ENCODE peak calls at places on chromosome 14, in four cellular contexts. S is A549, G is HCT116, D is ovary. U is an unnamed sample.

GRCh38 chr14:81434230-81434629 is 34.1 kb upstream of the STON2 start:
- DNase-seq in S (no peak), G (no peak), D (no peak), U (no peak)

GRCh38 chr14:48536318-48536717 is 860.9 kb upstream of the MDGA2 start:
- DNase-seq in S (peak; percentile 1), G (peak; percentile 19), D (no peak), U (no peak)

GRCh38 chr14:20848316-20848954 is 42.8 kb upstream of the RNASE3 start:
- DNase-seq in S (peak; percentile 94), G (peak; percentile 32), D (no peak), U (no peak)

GRCh38 chr14:54148251-54148650 is 191.6 kb upstream of the BMP4 start:
- DNase-seq in S (no peak), G (no peak), D (no peak), U (no peak)

GRCh38 chr14:100790785-100791667 is 34.9 kb upstream of the MEG3 start:
- DNase-seq in S (no peak), G (no peak), D (no peak), U (peak; percentile 15)

GRCh38 chr14:74333909-74334308 is 14.4 kb upstream of the VRTN start:
- DNase-seq in S (no peak), G (no peak), D (no peak), U (no peak)

GRCh38 chr14:90999299-90999698 is 61.1 kb downstream of the RPS6KA5 start:
- DNase-seq in S (no peak), G (no peak), D (no peak), U (no peak)

GRCh38 chr14:104148433-104149277 is 10.3 kb downstream of the KIF26A start:
- DNase-seq in S (no peak), G (no peak), D (no peak), U (no peak)

GRCh38 chr14:22047105-22047504 is 373.5 kb upstream of the OR4E1 start:
- DNase-seq in S (peak; percentile 31), G (no peak), D (no peak), U (no peak)

GRCh38 chr14:79544671-79545070 is 666.6 kb downstream of the DIO2 start:
- DNase-seq in S (no peak), G (no peak), D (no peak), U (no peak)

GRCh38 chr14:79581912-79582576 is 629.3 kb downstream of the DIO2 start:
- DNase-seq in S (peak; percentile 16), G (no peak), D (no peak), U (no peak)

GRCh38 chr14:27389402-27389801 is 791.6 kb upstream of the NOVA1 start:
- DNase-seq in S (no peak), G (no peak), D (no peak), U (no peak)

GRCh38 chr14:72291908-72292688 is 359.9 kb downstream of the RGS6 start:
- DNase-seq in S (peak; percentile 35), G (peak; percentile 15), D (no peak), U (no peak)

GRCh38 chr14:48826058-48826457 is 760.1 kb downstream of the RPS29 start:
- DNase-seq in S (no peak), G (no peak), D (no peak), U (no peak)

GRCh38 chr14:73661872-73662271 is 17.1 kb downstream of the DNAL1 start:
- DNase-seq in S (no peak), G (no peak), D (no peak), U (no peak)

GRCh38 chr14:52895000-52895399 is 55.9 kb downstream of the FERMT2 start:
- DNase-seq in S (no peak), G (peak; percentile 15), D (no peak), U (no peak)

GRCh38 chr14:39431416-39432178 is 636 bp downstream of the FBXO33 start:
- DNase-seq in S (peak; percentile 37), G (peak; percentile 4), D (peak; percentile 31), U (peak; percentile 35)

GRCh38 chr14:104171948-104172347 is 33.6 kb downstream of the KIF26A start:
- DNase-seq in S (no peak), G (no peak), D (peak; percentile 74), U (no peak)

GRCh38 chr14:37232907-37233481 is 35.3 kb downstream of the MIPOL1 start:
- DNase-seq in S (peak; percentile 63), G (peak; percentile 41), D (no peak), U (no peak)

GRCh38 chr14:95262511-95262891 is 57.2 kb downstream of the CLMN start:
- DNase-seq in S (no peak), G (no peak), D (no peak), U (no peak)

GRCh38 chr14:104843442-104844305 is 21.4 kb upstream of the CEP170B start:
- DNase-seq in S (no peak), G (no peak), D (no peak), U (no peak)

GRCh38 chr14:84482256-84483071 is 1047.5 kb upstream of the FLRT2 start:
- DNase-seq in S (no peak), G (no peak), D (no peak), U (no peak)

GRCh38 chr14:88825078-88825458 is 617 bp downstream of the TTC8 start:
- DNase-seq in S (no peak), G (no peak), D (no peak), U (no peak)

GRCh38 chr14:61281911-61282310 is 773 bp upstream of the TMEM30B start:
- DNase-seq in S (no peak), G (no peak), D (no peak), U (no peak)

GRCh38 chr14:87628129-87628528 is 364.9 kb downstream of the GALC start:
- DNase-seq in S (no peak), G (no peak), D (peak; percentile 25), U (no peak)

GRCh38 chr14:34012978-34013713 is 62.3 kb upstream of the EGLN3 start:
- DNase-seq in S (no peak), G (no peak), D (no peak), U (no peak)

GRCh38 chr14:34833545-34834523 is 41.3 kb downstream of the BAZ1A start:
- DNase-seq in S (no peak), G (no peak), D (no peak), U (no peak)

GRCh38 chr14:85087201-85087600 is 442.7 kb upstream of the FLRT2 start:
- DNase-seq in S (no peak), G (no peak), D (no peak), U (no peak)

GRCh38 chr14:98099527-98099926 is 1172.5 kb downstream of the BCL11B start:
- DNase-seq in S (no peak), G (no peak), D (no peak), U (no peak)

GRCh38 chr14:31449971-31450610 is 7.2 kb downstream of the DTD2 start:
- DNase-seq in S (peak; percentile 56), G (peak; percentile 7), D (no peak), U (no peak)

GRCh38 chr14:74217672-74218448 is 21.4 kb upstream of the VSX2 start:
- DNase-seq in S (peak; percentile 69), G (peak; percentile 47), D (peak; percentile 32), U (peak; percentile 85)

GRCh38 chr14:23663127-23663526 is 27.0 kb downstream of the DHRS2 start:
- DNase-seq in S (no peak), G (no peak), D (no peak), U (no peak)

GRCh38 chr14:94584591-94585280 is 3.5 kb downstream of the SERPINA5 start:
- DNase-seq in S (no peak), G (no peak), D (peak; percentile 34), U (no peak)

GRCh38 chr14:101113108-101113612 is 209.6 kb upstream of the RTL1 start:
- DNase-seq in S (no peak), G (no peak), D (no peak), U (no peak)

GRCh38 chr14:37047226-37047625 is 125.2 kb downstream of the SLC25A21 start:
- DNase-seq in S (no peak), G (no peak), D (no peak), U (no peak)

GRCh38 chr14:34983148-34983760 is 462 bp downstream of the SRP54 start:
- DNase-seq in S (no peak), G (no peak), D (no peak), U (no peak)

DNA sequence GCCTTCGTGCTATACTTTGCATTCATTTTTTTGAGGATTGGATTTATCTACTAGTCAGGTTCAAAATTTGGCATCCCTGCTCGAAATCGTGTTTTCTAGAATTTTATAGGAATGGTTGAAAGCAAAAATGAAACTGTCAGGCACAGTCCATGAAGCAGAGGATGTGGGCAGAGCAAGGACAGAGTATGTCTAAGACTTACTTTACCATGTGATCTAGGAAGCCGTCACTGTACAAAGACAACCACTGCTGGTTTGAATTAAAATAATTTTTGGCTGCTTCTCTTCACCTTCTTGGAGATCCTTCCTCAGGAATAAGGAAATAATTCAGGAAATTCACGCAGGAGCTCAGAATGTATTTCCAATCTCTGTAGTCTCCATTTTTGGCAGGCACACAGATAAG is 31.6 kb upstream of the SGPP1 start:
- DNase-seq in S (no peak), G (no peak), D (no peak), U (no peak)
- H3K4me3 ChIP-seq in S (no peak overlapping the region), G (no peak overlapping the region), D (no peak overlapping the region), U (no peak overlapping the region)

DNA sequence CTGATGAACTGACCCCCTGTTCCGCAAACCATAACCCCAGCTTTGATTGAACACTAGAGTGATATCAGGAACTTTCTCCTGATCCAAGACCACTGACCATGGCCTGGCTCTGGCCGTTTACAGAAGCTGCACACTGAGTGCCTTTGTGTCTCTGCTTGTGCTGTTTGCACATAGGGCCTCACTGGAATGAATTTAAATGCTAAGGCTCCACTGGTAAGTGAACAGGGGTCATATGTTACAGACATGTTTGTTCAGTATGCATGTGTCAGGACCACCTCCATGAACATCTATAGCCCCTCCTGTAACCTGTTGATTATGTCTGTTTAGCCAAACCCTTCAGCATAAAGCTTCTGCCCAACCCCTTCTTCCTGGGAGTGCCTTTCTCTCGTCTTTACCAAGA is 1239.8 kb downstream of the TMEM121 start:
- DNase-seq in S (no peak), G (no peak), D (no peak), U (no peak)
- H3K27ac ChIP-seq in S (no peak overlapping the region), G (no peak overlapping the region), D (no peak overlapping the region), U (no peak overlapping the region)

DNA sequence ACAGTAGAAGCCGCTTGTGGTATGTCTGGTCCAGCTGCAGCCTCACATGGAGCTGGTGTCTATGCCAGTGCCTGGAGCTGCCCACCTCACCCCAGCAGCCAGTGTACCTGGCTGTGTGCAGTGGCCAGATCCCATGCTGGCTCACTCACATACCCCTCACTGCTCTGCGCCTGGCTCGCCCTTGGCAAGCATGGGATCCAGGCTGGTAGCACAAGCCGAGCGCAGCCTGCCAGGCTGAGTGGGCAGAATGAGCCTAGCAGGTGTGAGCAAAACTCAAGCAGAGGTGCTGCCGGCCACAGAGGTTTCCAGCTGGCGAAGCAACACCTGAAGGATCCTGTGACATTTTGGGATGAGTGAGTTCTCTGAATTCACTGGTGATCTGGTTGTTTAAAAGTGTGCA is 5.0 kb upstream of the BTBD7 start:
- DNase-seq in S (no peak), G (no peak), D (no peak), U (no peak)
- H3K9me3 ChIP-seq in S (peaks cover 8% of the 10 kb centered on the region), G (peaks cover 6% of the 10 kb centered on the region), D (no peaks in the 10 kb centered on the region), U (peaks cover 6% of the 10 kb centered on the region)

DNA sequence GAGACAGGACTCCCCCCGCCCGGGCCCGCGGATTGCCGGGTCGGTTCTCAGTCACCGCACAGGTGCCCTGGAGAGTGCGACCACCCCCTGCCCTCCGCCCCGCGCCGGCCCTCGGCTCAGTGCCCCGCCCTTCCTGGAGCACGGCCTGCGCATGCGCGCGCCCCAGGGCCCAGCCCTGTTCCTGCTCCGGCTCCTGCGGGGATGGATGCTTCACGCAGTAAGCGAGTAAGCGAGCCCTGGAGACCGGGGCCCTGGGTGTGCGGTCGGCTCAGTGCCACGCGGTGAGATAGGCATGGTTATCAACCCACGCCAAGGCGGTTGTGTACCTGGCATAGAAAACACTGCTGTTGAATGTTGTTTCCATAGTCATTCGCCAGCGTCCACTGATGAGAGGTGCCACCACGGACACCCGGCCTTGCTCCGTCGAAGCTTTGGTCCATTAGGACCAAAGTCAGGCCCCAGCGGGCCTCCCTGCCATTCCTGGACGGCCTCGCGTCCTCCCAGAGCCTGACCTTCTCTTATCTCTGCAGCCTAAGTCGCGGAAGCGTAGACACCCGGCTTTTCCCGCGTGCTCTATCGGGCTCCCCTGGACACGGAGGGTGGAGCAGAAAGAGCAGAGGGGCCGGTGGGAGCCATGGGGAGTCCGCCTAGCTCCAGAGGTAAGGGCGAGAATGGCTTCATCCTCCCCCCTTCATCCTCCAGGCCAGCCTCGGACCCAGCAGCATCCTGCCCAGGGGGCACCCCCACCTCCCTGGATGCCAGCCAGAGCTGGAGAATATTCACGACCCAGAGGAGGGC is 90.6 kb downstream of the PAPOLA start:
- DNase-seq in S (peak; percentile 45), G (no peak), D (no peak), U (no peak)
- H3K4me3 ChIP-seq in S (peak overlapping the region; percentile 54), G (no peak overlapping the region), D (no peak overlapping the region), U (peak overlapping the region; percentile 43)

U was measured in psoas muscle.